ENCODE peak calls at places on chromosomes 13 and 19, in eight cellular contexts. One of them, this sample, is unnamed. For H3K4me1, the result is how much of the 10 kb centered on the place peaks cover.

GRCh38 chr19:49710372-49710951 is 19.5 kb downstream of the CPT1C start:
- DNase-seq in small intestine: no peak
- DNase-seq in breast epithelium: no peak
- DNase-seq in thyroid gland: no peak
- DNase-seq in body of pancreas: no peak
- DNase-seq in CD8-positive, alpha-beta memory T cell: no peak
- DNase-seq in mammary epithelial cell: no peak
- DNase-seq in effector memory CD4-positive, alpha-beta T cell: no peak
- DNase-seq in this sample: no peak

GRCh38 chr19:54420383-54421168 is 5.3 kb downstream of the TTYH1 start:
- DNase-seq in small intestine: no peak
- DNase-seq in breast epithelium: peak
- DNase-seq in thyroid gland: no peak
- DNase-seq in body of pancreas: peak
- DNase-seq in CD8-positive, alpha-beta memory T cell: no peak
- DNase-seq in mammary epithelial cell: no peak
- DNase-seq in effector memory CD4-positive, alpha-beta T cell: no peak
- DNase-seq in this sample: no peak

GRCh38 chr19:8245869-8246835 is 37.0 kb downstream of the CERS4 start:
- DNase-seq in small intestine: no peak
- DNase-seq in breast epithelium: no peak
- DNase-seq in thyroid gland: no peak
- DNase-seq in body of pancreas: no peak
- DNase-seq in CD8-positive, alpha-beta memory T cell: no peak
- DNase-seq in mammary epithelial cell: no peak
- DNase-seq in effector memory CD4-positive, alpha-beta T cell: no peak
- DNase-seq in this sample: no peak

GRCh38 chr13:39363393-39363792 is 239.6 kb downstream of the LHFPL6 start:
- DNase-seq in small intestine: no peak
- DNase-seq in breast epithelium: no peak
- DNase-seq in thyroid gland: no peak
- DNase-seq in body of pancreas: no peak
- DNase-seq in CD8-positive, alpha-beta memory T cell: no peak
- DNase-seq in mammary epithelial cell: no peak
- DNase-seq in effector memory CD4-positive, alpha-beta T cell: no peak
- DNase-seq in this sample: no peak

GRCh38 chr13:52599853-52600603 is 42.2 kb upstream of the HNRNPA1L2 start:
- DNase-seq in small intestine: no peak
- DNase-seq in breast epithelium: no peak
- DNase-seq in thyroid gland: peak
- DNase-seq in body of pancreas: peak
- DNase-seq in CD8-positive, alpha-beta memory T cell: no peak
- DNase-seq in mammary epithelial cell: peak
- DNase-seq in effector memory CD4-positive, alpha-beta T cell: no peak
- DNase-seq in this sample: no peak

GRCh38 chr19:45773384-45773783 is 4.3 kb upstream of the SIX5 start:
- DNase-seq in small intestine: peak
- DNase-seq in breast epithelium: no peak
- DNase-seq in thyroid gland: no peak
- DNase-seq in body of pancreas: peak
- DNase-seq in CD8-positive, alpha-beta memory T cell: no peak
- DNase-seq in mammary epithelial cell: no peak
- DNase-seq in effector memory CD4-positive, alpha-beta T cell: no peak
- DNase-seq in this sample: no peak

GRCh38 chr19:40596608-40597328 is 4.4 kb upstream of the LTBP4 start:
- DNase-seq in small intestine: peak
- DNase-seq in breast epithelium: no peak
- DNase-seq in thyroid gland: peak
- DNase-seq in body of pancreas: peak
- DNase-seq in CD8-positive, alpha-beta memory T cell: no peak
- DNase-seq in mammary epithelial cell: no peak
- DNase-seq in effector memory CD4-positive, alpha-beta T cell: no peak
- DNase-seq in this sample: no peak

GRCh38 chr19:49445997-49446396 is 4.7 kb upstream of the SLC17A7 start:
- DNase-seq in small intestine: no peak
- DNase-seq in breast epithelium: no peak
- DNase-seq in thyroid gland: no peak
- DNase-seq in body of pancreas: no peak
- DNase-seq in CD8-positive, alpha-beta memory T cell: no peak
- DNase-seq in mammary epithelial cell: no peak
- DNase-seq in effector memory CD4-positive, alpha-beta T cell: no peak
- DNase-seq in this sample: no peak

GRCh38 chr19:4140237-4140711 is 13.2 kb upstream of the CREB3L3 start:
- DNase-seq in small intestine: peak
- DNase-seq in breast epithelium: no peak
- DNase-seq in thyroid gland: peak
- DNase-seq in body of pancreas: peak
- DNase-seq in CD8-positive, alpha-beta memory T cell: no peak
- DNase-seq in mammary epithelial cell: peak
- DNase-seq in effector memory CD4-positive, alpha-beta T cell: peak
- DNase-seq in this sample: peak

GRCh38 chr19:39154626-39155100 is 29.1 kb downstream of the PAK4 start:
- DNase-seq in small intestine: peak
- DNase-seq in breast epithelium: peak
- DNase-seq in thyroid gland: peak
- DNase-seq in body of pancreas: peak
- DNase-seq in CD8-positive, alpha-beta memory T cell: no peak
- DNase-seq in mammary epithelial cell: peak
- DNase-seq in effector memory CD4-positive, alpha-beta T cell: no peak
- DNase-seq in this sample: peak

GRCh38 chr13:111139874-111140561 is 24.9 kb downstream of the ARHGEF7 start:
- DNase-seq in small intestine: peak
- DNase-seq in breast epithelium: no peak
- DNase-seq in thyroid gland: no peak
- DNase-seq in body of pancreas: no peak
- DNase-seq in CD8-positive, alpha-beta memory T cell: no peak
- DNase-seq in mammary epithelial cell: no peak
- DNase-seq in effector memory CD4-positive, alpha-beta T cell: no peak
- DNase-seq in this sample: no peak

DNA sequence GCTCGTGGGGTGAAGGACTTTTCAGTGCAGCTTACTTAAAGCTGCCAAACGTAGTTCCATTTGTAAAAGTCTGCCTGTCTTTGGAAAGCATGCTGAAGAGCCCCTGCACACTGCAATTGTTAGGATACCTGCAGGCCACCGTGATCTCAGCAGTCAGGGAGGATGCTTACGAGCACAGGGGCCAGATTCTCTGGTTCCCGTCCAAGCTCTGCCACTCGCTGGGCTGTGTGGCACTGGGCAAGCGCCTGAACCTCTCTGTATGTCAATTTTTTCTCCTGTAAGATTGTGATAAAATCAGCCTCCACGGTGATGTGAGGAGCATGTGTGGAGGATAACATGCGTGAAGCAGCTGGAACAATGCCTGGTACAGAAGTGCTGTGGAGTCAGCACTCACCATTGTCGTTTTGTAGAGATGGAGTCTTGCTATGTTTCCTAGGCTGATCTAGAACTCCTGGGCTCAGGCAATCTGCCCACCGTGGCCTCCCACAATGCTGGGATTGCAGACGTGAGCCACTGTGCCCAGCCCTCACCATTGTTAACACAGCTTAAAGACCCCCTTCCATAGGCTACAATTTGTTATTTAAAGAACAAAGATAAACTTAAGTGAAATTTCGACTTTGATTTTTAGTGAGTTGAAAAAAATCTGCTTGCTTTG is 3.5 kb downstream of the ADPRHL1 start:
- DNase-seq in small intestine: no peak
- DNase-seq in breast epithelium: no peak
- DNase-seq in thyroid gland: no peak
- DNase-seq in body of pancreas: no peak
- DNase-seq in CD8-positive, alpha-beta memory T cell: no peak
- DNase-seq in mammary epithelial cell: no peak
- DNase-seq in effector memory CD4-positive, alpha-beta T cell: no peak
- DNase-seq in this sample: no peak
- H3K27ac ChIP-seq in small intestine: peak
- H3K27ac ChIP-seq in breast epithelium: peak
- H3K27ac ChIP-seq in thyroid gland: no peak
- H3K27ac ChIP-seq in body of pancreas: peak
- H3K27ac ChIP-seq in CD8-positive, alpha-beta memory T cell: peak
- H3K27ac ChIP-seq in mammary epithelial cell: peak
- H3K27ac ChIP-seq in effector memory CD4-positive, alpha-beta T cell: no peak
- H3K27ac ChIP-seq in this sample: peak

GRCh38 chr19:2380567-2380966 is 20.5 kb downstream of the TMPRSS9 start:
- DNase-seq in small intestine: no peak
- DNase-seq in breast epithelium: no peak
- DNase-seq in thyroid gland: no peak
- DNase-seq in body of pancreas: no peak
- DNase-seq in CD8-positive, alpha-beta memory T cell: no peak
- DNase-seq in mammary epithelial cell: no peak
- DNase-seq in effector memory CD4-positive, alpha-beta T cell: no peak
- DNase-seq in this sample: no peak

GRCh38 chr19:2381151-2381822 is 21.2 kb downstream of the TMPRSS9 start:
- DNase-seq in small intestine: no peak
- DNase-seq in breast epithelium: no peak
- DNase-seq in thyroid gland: no peak
- DNase-seq in body of pancreas: no peak
- DNase-seq in CD8-positive, alpha-beta memory T cell: no peak
- DNase-seq in mammary epithelial cell: no peak
- DNase-seq in effector memory CD4-positive, alpha-beta T cell: no peak
- DNase-seq in this sample: no peak

GRCh38 chr19:2374808-2375207 is 14.7 kb downstream of the TMPRSS9 start:
- DNase-seq in small intestine: no peak
- DNase-seq in breast epithelium: no peak
- DNase-seq in thyroid gland: no peak
- DNase-seq in body of pancreas: no peak
- DNase-seq in CD8-positive, alpha-beta memory T cell: no peak
- DNase-seq in mammary epithelial cell: no peak
- DNase-seq in effector memory CD4-positive, alpha-beta T cell: no peak
- DNase-seq in this sample: no peak

GRCh38 chr19:2375341-2376121 is 15.5 kb downstream of the TMPRSS9 start:
- DNase-seq in small intestine: no peak
- DNase-seq in breast epithelium: no peak
- DNase-seq in thyroid gland: no peak
- DNase-seq in body of pancreas: no peak
- DNase-seq in CD8-positive, alpha-beta memory T cell: no peak
- DNase-seq in mammary epithelial cell: no peak
- DNase-seq in effector memory CD4-positive, alpha-beta T cell: no peak
- DNase-seq in this sample: no peak

GRCh38 chr19:2376784-2377519 is 16.9 kb downstream of the TMPRSS9 start:
- DNase-seq in small intestine: no peak
- DNase-seq in breast epithelium: no peak
- DNase-seq in thyroid gland: no peak
- DNase-seq in body of pancreas: no peak
- DNase-seq in CD8-positive, alpha-beta memory T cell: no peak
- DNase-seq in mammary epithelial cell: no peak
- DNase-seq in effector memory CD4-positive, alpha-beta T cell: no peak
- DNase-seq in this sample: no peak
- H3K4me1 ChIP-seq in small intestine: under half
- H3K4me1 ChIP-seq in breast epithelium: under half
- H3K4me1 ChIP-seq in thyroid gland: under half
- H3K4me1 ChIP-seq in body of pancreas: under half
- H3K4me1 ChIP-seq in CD8-positive, alpha-beta memory T cell: under half
- H3K4me1 ChIP-seq in mammary epithelial cell: under half
- H3K4me1 ChIP-seq in effector memory CD4-positive, alpha-beta T cell: under half
- H3K4me1 ChIP-seq in this sample: under half

GRCh38 chr13:23288564-23288963 is 107.8 kb downstream of the SGCG start:
- DNase-seq in small intestine: no peak
- DNase-seq in breast epithelium: no peak
- DNase-seq in thyroid gland: no peak
- DNase-seq in body of pancreas: no peak
- DNase-seq in CD8-positive, alpha-beta memory T cell: no peak
- DNase-seq in mammary epithelial cell: no peak
- DNase-seq in effector memory CD4-positive, alpha-beta T cell: no peak
- DNase-seq in this sample: no peak

GRCh38 chr13:23292596-23292995 is 111.8 kb downstream of the SGCG start:
- DNase-seq in small intestine: no peak
- DNase-seq in breast epithelium: no peak
- DNase-seq in thyroid gland: no peak
- DNase-seq in body of pancreas: no peak
- DNase-seq in CD8-positive, alpha-beta memory T cell: no peak
- DNase-seq in mammary epithelial cell: no peak
- DNase-seq in effector memory CD4-positive, alpha-beta T cell: no peak
- DNase-seq in this sample: no peak

GRCh38 chr13:23288995-23289394 is 108.2 kb downstream of the SGCG start:
- DNase-seq in small intestine: no peak
- DNase-seq in breast epithelium: no peak
- DNase-seq in thyroid gland: no peak
- DNase-seq in body of pancreas: no peak
- DNase-seq in CD8-positive, alpha-beta memory T cell: no peak
- DNase-seq in mammary epithelial cell: no peak
- DNase-seq in effector memory CD4-positive, alpha-beta T cell: no peak
- DNase-seq in this sample: no peak

GRCh38 chr13:23289917-23290357 is 109.2 kb downstream of the SGCG start:
- DNase-seq in small intestine: no peak
- DNase-seq in breast epithelium: no peak
- DNase-seq in thyroid gland: no peak
- DNase-seq in body of pancreas: no peak
- DNase-seq in CD8-positive, alpha-beta memory T cell: no peak
- DNase-seq in mammary epithelial cell: peak
- DNase-seq in effector memory CD4-positive, alpha-beta T cell: no peak
- DNase-seq in this sample: peak
- H3K27ac ChIP-seq in small intestine: no peak
- H3K27ac ChIP-seq in breast epithelium: no peak
- H3K27ac ChIP-seq in thyroid gland: no peak
- H3K27ac ChIP-seq in body of pancreas: no peak
- H3K27ac ChIP-seq in CD8-positive, alpha-beta memory T cell: no peak
- H3K27ac ChIP-seq in mammary epithelial cell: no peak
- H3K27ac ChIP-seq in effector memory CD4-positive, alpha-beta T cell: no peak
- H3K27ac ChIP-seq in this sample: no peak

GRCh38 chr19:13980340-13980739 is 25.8 kb downstream of the RFX1 start:
- DNase-seq in small intestine: no peak
- DNase-seq in breast epithelium: no peak
- DNase-seq in thyroid gland: no peak
- DNase-seq in body of pancreas: no peak
- DNase-seq in CD8-positive, alpha-beta memory T cell: no peak
- DNase-seq in mammary epithelial cell: no peak
- DNase-seq in effector memory CD4-positive, alpha-beta T cell: no peak
- DNase-seq in this sample: no peak

GRCh38 chr19:13981021-13981420 is 25.1 kb downstream of the RFX1 start:
- DNase-seq in small intestine: no peak
- DNase-seq in breast epithelium: no peak
- DNase-seq in thyroid gland: no peak
- DNase-seq in body of pancreas: no peak
- DNase-seq in CD8-positive, alpha-beta memory T cell: no peak
- DNase-seq in mammary epithelial cell: no peak
- DNase-seq in effector memory CD4-positive, alpha-beta T cell: no peak
- DNase-seq in this sample: no peak

GRCh38 chr19:13979224-13979623 is 26.9 kb downstream of the RFX1 start:
- DNase-seq in small intestine: no peak
- DNase-seq in breast epithelium: no peak
- DNase-seq in thyroid gland: no peak
- DNase-seq in body of pancreas: no peak
- DNase-seq in CD8-positive, alpha-beta memory T cell: no peak
- DNase-seq in mammary epithelial cell: no peak
- DNase-seq in effector memory CD4-positive, alpha-beta T cell: no peak
- DNase-seq in this sample: no peak

GRCh38 chr19:13978721-13979191 is 26.4 kb downstream of the DCAF15 start:
- DNase-seq in small intestine: no peak
- DNase-seq in breast epithelium: no peak
- DNase-seq in thyroid gland: no peak
- DNase-seq in body of pancreas: no peak
- DNase-seq in CD8-positive, alpha-beta memory T cell: no peak
- DNase-seq in mammary epithelial cell: no peak
- DNase-seq in effector memory CD4-positive, alpha-beta T cell: no peak
- DNase-seq in this sample: no peak

DNA sequence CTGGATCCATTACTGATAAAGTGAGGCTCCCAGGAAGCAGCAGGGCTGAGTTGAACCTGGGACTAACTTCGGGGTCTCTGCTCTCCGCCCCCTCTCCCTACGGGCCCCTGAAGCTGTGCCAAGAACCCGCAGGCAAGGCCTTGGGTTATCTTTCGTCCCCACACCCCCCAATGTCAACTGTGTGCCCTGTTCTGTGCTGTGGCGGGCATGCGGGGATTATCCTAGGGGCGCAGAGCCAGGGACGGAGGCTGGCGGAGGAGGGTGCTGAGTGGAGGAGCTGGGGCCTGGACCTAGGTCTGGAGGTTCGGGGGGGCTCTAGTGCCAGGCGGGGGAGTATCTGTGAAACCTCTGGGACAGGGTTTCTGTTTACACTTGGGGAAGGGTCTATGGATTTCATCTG is 26.4 kb downstream of the RFX1 start:
- DNase-seq in small intestine: no peak
- DNase-seq in breast epithelium: no peak
- DNase-seq in thyroid gland: no peak
- DNase-seq in body of pancreas: no peak
- DNase-seq in CD8-positive, alpha-beta memory T cell: no peak
- DNase-seq in mammary epithelial cell: no peak
- DNase-seq in effector memory CD4-positive, alpha-beta T cell: no peak
- DNase-seq in this sample: no peak
- H3K4me1 ChIP-seq in small intestine: under half
- H3K4me1 ChIP-seq in breast epithelium: under half
- H3K4me1 ChIP-seq in thyroid gland: under half
- H3K4me1 ChIP-seq in body of pancreas: under half
- H3K4me1 ChIP-seq in CD8-positive, alpha-beta memory T cell: under half
- H3K4me1 ChIP-seq in mammary epithelial cell: under half
- H3K4me1 ChIP-seq in effector memory CD4-positive, alpha-beta T cell: under half
- H3K4me1 ChIP-seq in this sample: under half

This sample was measured in foreskin keratinocyte.